ENCODE peak calls at places on chromosomes 11 and 22, in four cellular contexts. R is HepG2, K is K562, I is WTC11. W is an unnamed sample.

GRCh38 chr11:117949062-117949461 is 19.9 kb upstream of the TMPRSS13 start:
- DNase-seq in R (no peak), K (no peak), I (no peak), W (no peak)

GRCh38 chr11:20529757-20530156 is 69.7 kb upstream of the SLC6A5 start:
- DNase-seq in R (no peak), K (no peak), I (no peak), W (no peak)

GRCh38 chr11:46692450-46692849 is 8.0 kb downstream of the ARHGAP1 start:
- DNase-seq in R (no peak), K (no peak), I (no peak), W (no peak)

GRCh38 chr22:46547179-46547882 is 9.9 kb upstream of the CELSR1 start:
- DNase-seq in R (no peak), K (no peak), I (no peak), W (no peak)

GRCh38 chr11:116614306-116615210 is 158.2 kb downstream of the BUD13 start:
- DNase-seq in R (no peak), K (no peak), I (no peak), W (no peak)

GRCh38 chr11:93905384-93905783 is 55.0 kb upstream of the VSTM5 start:
- DNase-seq in R (peak), K (no peak), I (no peak), W (no peak)

GRCh38 chr11:59756496-59756840 is 1.3 kb downstream of the STX3 start:
- DNase-seq in R (no peak), K (no peak), I (no peak), W (no peak)

GRCh38 chr11:114281388-114281956 is 14.7 kb upstream of the NNMT start:
- DNase-seq in R (no peak), K (no peak), I (no peak), W (no peak)

GRCh38 chr11:18011633-18012313 is 1.1 kb downstream of the SERGEF start:
- DNase-seq in R (peak), K (peak), I (peak), W (no peak)

GRCh38 chr11:126211236-126212088 is at the start of the genes FAM118B and RPUSD4:
- DNase-seq in R (peak), K (peak), I (peak), W (peak)

GRCh38 chr11:126212089-126212660 is 593 bp downstream of the FAM118B start:
- DNase-seq in R (no peak), K (peak), I (no peak), W (no peak)

GRCh38 chr11:126205359-126205758 is 6.1 kb downstream of the RPUSD4 start:
- DNase-seq in R (no peak), K (no peak), I (no peak), W (no peak)

GRCh38 chr11:126214446-126215240 is 3.1 kb downstream of the FAM118B start:
- DNase-seq in R (no peak), K (no peak), I (no peak), W (no peak)

GRCh38 chr11:126210871-126211235 is 597 bp downstream of the RPUSD4 start:
- DNase-seq in R (no peak), K (no peak), I (no peak), W (no peak)
- TF ChIP-seq CBFB in R (no peak), K (no peak), I (no peak), W (no peak)

GRCh38 chr22:49753276-49753884 is 74.3 kb downstream of the BRD1 start:
- DNase-seq in R (no peak), K (no peak), I (no peak), W (no peak)

GRCh38 chr22:49754674-49755590 is 72.7 kb downstream of the BRD1 start:
- DNase-seq in R (no peak), K (no peak), I (no peak), W (no peak)

GRCh38 chr22:49751968-49752597 is 75.6 kb downstream of the BRD1 start:
- DNase-seq in R (no peak), K (peak), I (no peak), W (no peak)

GRCh38 chr22:49752598-49753091 is 75.0 kb downstream of the BRD1 start:
- DNase-seq in R (no peak), K (no peak), I (no peak), W (no peak)

DNA sequence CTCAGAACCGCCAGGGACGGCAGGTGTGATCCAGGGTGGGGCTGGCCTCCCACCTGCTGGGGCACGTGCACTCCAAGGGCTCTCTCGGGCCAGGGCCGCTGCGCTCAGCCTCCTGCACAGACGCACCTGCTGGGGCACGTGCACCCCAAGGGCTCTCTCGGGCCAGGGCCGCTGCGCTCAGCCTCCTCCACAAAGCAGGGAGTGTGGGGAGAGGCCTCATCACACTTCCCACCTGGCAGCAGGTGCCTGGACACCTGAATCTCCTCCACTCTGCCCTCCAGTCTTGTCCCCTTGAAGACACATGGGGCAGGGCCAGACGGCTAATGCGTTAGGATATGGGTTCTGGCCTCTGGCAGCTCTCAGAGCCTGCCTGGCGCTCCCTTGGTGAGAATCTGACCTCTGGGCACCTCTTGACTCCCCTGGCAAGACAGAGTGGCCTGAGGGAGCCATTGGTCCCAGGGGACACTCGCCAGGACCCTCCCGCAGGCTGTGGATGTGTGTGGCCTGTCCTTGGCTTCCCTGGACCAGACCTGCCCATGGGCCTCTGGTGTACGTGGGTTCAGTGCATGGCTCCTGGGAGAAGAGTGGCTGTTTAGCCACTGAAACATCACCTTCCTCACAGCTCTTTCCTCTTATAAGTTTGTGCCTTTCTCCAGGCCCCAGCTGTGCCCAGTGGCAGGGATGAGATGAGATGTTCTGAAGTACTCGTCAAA is 73.6 kb downstream of the BRD1 start:
- DNase-seq in R (no peak), K (no peak), I (peak), W (no peak)
- TF ChIP-seq CBFB in R (no peak), K (no peak), I (no peak), W (no peak)

GRCh38 chr22:35560366-35560765 is 19.7 kb downstream of the RASD2 start:
- DNase-seq in R (no peak), K (no peak), I (no peak), W (no peak)

GRCh38 chr22:35559354-35560005 is 18.8 kb downstream of the RASD2 start:
- DNase-seq in R (no peak), K (no peak), I (no peak), W (no peak)

GRCh38 chr22:35563211-35563610 is 22.6 kb downstream of the RASD2 start:
- DNase-seq in R (no peak), K (no peak), I (no peak), W (no peak)

GRCh38 chr22:35560824-35561223 is 20.2 kb downstream of the RASD2 start:
- DNase-seq in R (no peak), K (no peak), I (no peak), W (no peak)

DNA sequence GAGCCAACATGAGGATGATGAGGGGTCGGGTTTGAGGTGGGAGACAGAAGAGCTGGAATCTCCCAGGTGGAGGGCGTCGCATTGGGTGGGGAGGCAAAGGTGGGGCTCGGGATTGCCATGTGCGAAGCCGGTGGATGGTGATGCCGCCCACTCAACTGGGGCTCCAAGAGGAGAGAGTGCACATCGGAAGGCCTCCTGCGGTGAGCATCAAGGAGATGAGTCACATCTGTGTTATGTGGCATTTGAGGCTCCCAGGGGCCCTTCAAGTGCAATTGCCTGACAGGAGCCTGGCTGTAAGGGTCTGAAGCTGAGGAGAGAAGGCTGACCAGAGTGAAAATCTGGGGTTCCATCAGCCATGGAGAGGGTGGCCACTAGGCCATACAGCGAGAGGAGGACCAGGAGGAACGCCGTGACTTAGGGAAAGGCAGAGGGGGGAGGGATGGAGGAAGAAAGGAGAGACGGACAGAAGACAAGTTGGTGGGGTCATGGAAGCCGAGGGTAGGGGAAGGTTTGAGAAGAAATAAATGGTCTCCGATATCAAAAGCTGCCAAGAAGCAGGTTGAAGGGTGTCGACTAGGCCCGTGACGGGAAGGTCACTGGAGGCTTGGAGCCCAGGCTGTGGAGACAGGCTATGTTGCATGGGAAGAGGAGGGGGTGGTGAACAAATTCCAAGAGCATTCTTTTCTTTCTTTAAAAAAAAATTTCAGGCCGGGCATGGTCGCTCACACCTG is 21.3 kb downstream of the RASD2 start:
- DNase-seq in R (no peak), K (peak), I (peak), W (no peak)
- TF ChIP-seq CBFB in R (no peak), K (no peak), I (no peak), W (no peak)

GRCh38 chr11:70317576-70318305 is 47.3 kb downstream of the PPFIA1 start:
- DNase-seq in R (no peak), K (no peak), I (no peak), W (no peak)

GRCh38 chr11:70313945-70314344 is 43.5 kb downstream of the PPFIA1 start:
- DNase-seq in R (no peak), K (no peak), I (no peak), W (peak)

GRCh38 chr11:70312401-70313357 is 42.2 kb downstream of the PPFIA1 start:
- DNase-seq in R (no peak), K (peak), I (peak), W (no peak)

GRCh38 chr11:70314730-70315129 is 44.2 kb downstream of the PPFIA1 start:
- DNase-seq in R (no peak), K (no peak), I (no peak), W (peak)

GRCh38 chr11:70315726-70316125 is 45.2 kb downstream of the PPFIA1 start:
- DNase-seq in R (no peak), K (no peak), I (no peak), W (no peak)
- TF ChIP-seq CBFB in R (no peak), K (no peak), I (no peak), W (no peak)

GRCh38 chr11:79400206-79400605 is 40.6 kb downstream of the TENM4 start:
- DNase-seq in R (no peak), K (no peak), I (no peak), W (no peak)
- TF ChIP-seq CBFB in R (no peak), K (no peak), I (no peak), W (no peak)